ENCODE peak calls at places on chromosomes 6 and 20, in eight cellular contexts. O is right cardiac atrium, R is myocyte, P is small intestine, J is fibroblast of mammary gland, D is GDM1, K is amniotic epithelial cell, H is NCI-H1417. S is an unnamed sample.

GRCh38 chr6:79544939-79545450 is 7.8 kb upstream of the LCA5 start:
- DNase-seq in H (peak), D (peak), R (peak), K (peak), J (peak), P (peak), O (peak), S (peak)

GRCh38 chr6:108800510-108800909 is 47.7 kb upstream of the ARMC2 start:
- DNase-seq in K (no peak), P (no peak), R (peak), H (no peak), J (peak), O (peak), D (no peak), S (no peak)

GRCh38 chr20:32997431-32997830 is 6.8 kb downstream of the SUN5 start:
- DNase-seq in K (no peak), J (no peak), H (no peak), P (no peak), R (no peak), D (no peak), O (no peak), S (no peak)

GRCh38 chr6:37987008-37987407 is 167.5 kb downstream of the ZFAND3 start:
- DNase-seq in P (no peak), J (peak), K (peak), H (no peak), R (peak), D (no peak), O (no peak), S (peak)

GRCh38 chr6:41939848-41940758 is 1.5 kb downstream of the CCND3 start:
- DNase-seq in H (no peak), R (peak), J (peak), P (peak), K (peak), D (no peak), O (peak), S (peak)

GRCh38 chr6:135702955-135703499 is 148.5 kb upstream of the PDE7B start:
- DNase-seq in K (peak), R (no peak), O (no peak), H (no peak), P (peak), D (no peak), J (no peak), S (no peak)

GRCh38 chr6:157469378-157469777 is 88.4 kb downstream of the ZDHHC14 start:
- DNase-seq in H (no peak), R (no peak), O (no peak), J (peak), P (no peak), K (peak), D (no peak), S (no peak)

GRCh38 chr20:35487479-35487878 is 32.1 kb downstream of the CEP250 start:
- DNase-seq in H (no peak), R (no peak), P (no peak), J (no peak), D (no peak), K (no peak), O (no peak), S (no peak)